ENCODE peak calls at places on chromosomes 7 and 10, in nine cellular contexts. One of them, this sample, is unnamed.

GRCh38 chr7:157017639-157018327 is 7.3 kb upstream of the MNX1 start:
- DNase-seq in breast epithelium: no peak
- DNase-seq in right lobe of liver: no peak
- DNase-seq in LNCaP clone FGC: no peak
- DNase-seq in astrocyte of the cerebellum: no peak
- DNase-seq in transverse colon: no peak
- DNase-seq in BJ: no peak
- DNase-seq in PC-3: no peak
- DNase-seq in neural progenitor cell: peak
- DNase-seq in this sample: peak

GRCh38 chr7:152435384-152436278 is at the start of gene KMT2C:
- DNase-seq in right lobe of liver: peak
- DNase-seq in transverse colon: peak
- DNase-seq in astrocyte of the cerebellum: no peak
- DNase-seq in PC-3: peak
- DNase-seq in BJ: no peak
- DNase-seq in breast epithelium: peak
- DNase-seq in LNCaP clone FGC: no peak
- DNase-seq in neural progenitor cell: peak
- DNase-seq in this sample: peak

GRCh38 chr7:105830405-105831218 is 45.8 kb downstream of the ATXN7L1 start:
- DNase-seq in right lobe of liver: no peak
- DNase-seq in LNCaP clone FGC: peak
- DNase-seq in PC-3: peak
- DNase-seq in BJ: peak
- DNase-seq in breast epithelium: no peak
- DNase-seq in neural progenitor cell: no peak
- DNase-seq in astrocyte of the cerebellum: peak
- DNase-seq in transverse colon: no peak
- DNase-seq in this sample: no peak

GRCh38 chr10:68047554-68048327 is 27.3 kb downstream of the HERC4 start:
- DNase-seq in transverse colon: no peak
- DNase-seq in breast epithelium: no peak
- DNase-seq in neural progenitor cell: no peak
- DNase-seq in right lobe of liver: no peak
- DNase-seq in astrocyte of the cerebellum: no peak
- DNase-seq in PC-3: no peak
- DNase-seq in BJ: no peak
- DNase-seq in LNCaP clone FGC: peak
- DNase-seq in this sample: no peak

GRCh38 chr7:45456747-45457146 is 117.4 kb upstream of the ADCY1 start:
- DNase-seq in neural progenitor cell: no peak
- DNase-seq in transverse colon: no peak
- DNase-seq in right lobe of liver: no peak
- DNase-seq in astrocyte of the cerebellum: peak
- DNase-seq in LNCaP clone FGC: no peak
- DNase-seq in BJ: no peak
- DNase-seq in PC-3: peak
- DNase-seq in breast epithelium: no peak
- DNase-seq in this sample: no peak

GRCh38 chr10:121510201-121510771 is 88.0 kb downstream of the FGFR2 start:
- DNase-seq in astrocyte of the cerebellum: no peak
- DNase-seq in right lobe of liver: no peak
- DNase-seq in transverse colon: no peak
- DNase-seq in breast epithelium: no peak
- DNase-seq in neural progenitor cell: no peak
- DNase-seq in BJ: no peak
- DNase-seq in LNCaP clone FGC: no peak
- DNase-seq in PC-3: no peak
- DNase-seq in this sample: no peak

GRCh38 chr7:124769136-124769535 is 3.5 kb upstream of the GPR37 start:
- DNase-seq in LNCaP clone FGC: no peak
- DNase-seq in BJ: no peak
- DNase-seq in PC-3: no peak
- DNase-seq in astrocyte of the cerebellum: no peak
- DNase-seq in neural progenitor cell: no peak
- DNase-seq in right lobe of liver: no peak
- DNase-seq in breast epithelium: no peak
- DNase-seq in transverse colon: no peak
- DNase-seq in this sample: no peak

GRCh38 chr7:155935726-155936125 is 123.5 kb upstream of the SHH start:
- DNase-seq in breast epithelium: no peak
- DNase-seq in LNCaP clone FGC: no peak
- DNase-seq in right lobe of liver: no peak
- DNase-seq in PC-3: no peak
- DNase-seq in astrocyte of the cerebellum: no peak
- DNase-seq in neural progenitor cell: no peak
- DNase-seq in transverse colon: no peak
- DNase-seq in BJ: no peak
- DNase-seq in this sample: no peak

GRCh38 chr10:31554556-31554955 is 235.5 kb downstream of the ZEB1 start:
- DNase-seq in BJ: peak
- DNase-seq in LNCaP clone FGC: no peak
- DNase-seq in transverse colon: no peak
- DNase-seq in right lobe of liver: no peak
- DNase-seq in astrocyte of the cerebellum: peak
- DNase-seq in neural progenitor cell: no peak
- DNase-seq in breast epithelium: no peak
- DNase-seq in PC-3: peak
- DNase-seq in this sample: no peak

DNA sequence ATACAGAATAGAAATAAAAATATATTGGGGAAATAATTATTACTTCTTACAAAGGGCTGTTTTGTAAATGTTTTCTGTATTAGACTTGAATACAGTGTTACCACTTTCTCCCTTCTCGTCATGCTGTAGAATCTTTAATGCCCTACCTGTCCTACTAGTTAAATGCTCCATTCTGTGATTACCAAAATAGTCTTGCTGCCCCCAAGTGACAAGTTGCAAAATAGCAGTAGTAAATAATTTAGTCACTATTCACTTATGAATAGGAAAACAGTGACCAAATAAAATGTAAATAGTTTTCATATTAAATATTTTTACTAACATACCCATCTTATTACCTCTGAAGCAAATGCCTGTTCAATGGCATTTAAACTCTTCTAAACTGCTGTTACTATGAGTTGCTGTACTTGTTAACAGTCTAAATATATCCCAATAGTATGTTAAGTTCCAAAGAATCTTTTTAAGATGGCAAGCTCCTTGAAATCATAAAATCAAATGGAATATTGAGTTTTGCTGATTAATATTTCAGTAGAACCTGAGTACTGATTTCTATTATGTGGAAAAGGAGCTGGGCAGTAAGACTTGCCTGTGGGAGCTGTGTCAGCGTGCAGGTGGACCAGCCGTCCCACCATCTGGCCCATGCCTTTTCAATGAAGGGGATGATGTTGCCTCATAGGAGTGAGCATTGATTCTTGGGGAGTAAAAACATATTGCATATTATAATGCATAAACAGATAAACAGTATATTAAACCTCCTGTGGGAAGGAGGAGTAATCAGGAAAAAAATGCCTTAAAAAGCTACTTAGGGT is 18.1 kb upstream of the OIT3 start:
- DNase-seq in neural progenitor cell: peak
- DNase-seq in astrocyte of the cerebellum: peak
- DNase-seq in breast epithelium: no peak
- DNase-seq in transverse colon: no peak
- DNase-seq in BJ: no peak
- DNase-seq in right lobe of liver: no peak
- DNase-seq in PC-3: peak
- DNase-seq in LNCaP clone FGC: peak
- DNase-seq in this sample: no peak
- TF ChIP-seq CTCF in neural progenitor cell: peak
- TF ChIP-seq CTCF in astrocyte of the cerebellum: peak
- TF ChIP-seq CTCF in breast epithelium: peak
- TF ChIP-seq CTCF in transverse colon: peak
- TF ChIP-seq CTCF in BJ: peak
- TF ChIP-seq CTCF in right lobe of liver: peak
- TF ChIP-seq CTCF in PC-3: peak
- TF ChIP-seq CTCF in LNCaP clone FGC: peak
- TF ChIP-seq CTCF in this sample: no peak

DNA sequence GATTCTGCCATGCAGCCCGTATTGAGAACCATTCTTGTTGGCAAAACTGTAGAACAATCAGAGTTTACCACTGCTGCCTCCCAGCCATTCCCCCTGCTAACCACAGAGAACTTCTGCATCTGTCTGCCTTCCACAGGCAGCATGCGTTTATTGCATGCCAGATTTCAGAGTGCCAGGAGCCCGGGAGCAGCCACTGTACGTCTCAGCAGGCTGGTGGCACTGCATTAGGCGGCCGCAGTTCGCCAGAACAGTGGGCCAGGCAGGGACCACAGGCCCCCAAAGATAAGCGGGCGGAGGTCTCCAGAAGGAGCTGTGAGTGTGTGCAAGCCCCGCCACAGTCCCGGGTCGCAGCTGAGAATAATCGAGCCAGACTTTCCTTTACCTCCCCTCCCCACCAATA is 31.8 kb downstream of the ZNF467 start:
- DNase-seq in BJ: no peak
- DNase-seq in breast epithelium: no peak
- DNase-seq in right lobe of liver: no peak
- DNase-seq in astrocyte of the cerebellum: no peak
- DNase-seq in LNCaP clone FGC: no peak
- DNase-seq in PC-3: peak
- DNase-seq in neural progenitor cell: no peak
- DNase-seq in transverse colon: no peak
- DNase-seq in this sample: no peak
- H3K4me3 ChIP-seq in BJ: peak
- H3K4me3 ChIP-seq in breast epithelium: peak
- H3K4me3 ChIP-seq in right lobe of liver: no peak
- H3K4me3 ChIP-seq in astrocyte of the cerebellum: peak
- H3K4me3 ChIP-seq in LNCaP clone FGC: peak
- H3K4me3 ChIP-seq in PC-3: peak
- H3K4me3 ChIP-seq in neural progenitor cell: no peak
- H3K4me3 ChIP-seq in transverse colon: no peak
- H3K4me3 ChIP-seq in this sample: no peak

GRCh38 chr7:104033837-104034236 is 44.4 kb upstream of the RELN start:
- DNase-seq in transverse colon: no peak
- DNase-seq in LNCaP clone FGC: no peak
- DNase-seq in PC-3: no peak
- DNase-seq in astrocyte of the cerebellum: no peak
- DNase-seq in breast epithelium: no peak
- DNase-seq in BJ: no peak
- DNase-seq in neural progenitor cell: no peak
- DNase-seq in right lobe of liver: no peak
- DNase-seq in this sample: no peak
- TF ChIP-seq CTCF in transverse colon: no peak
- TF ChIP-seq CTCF in LNCaP clone FGC: no peak
- TF ChIP-seq CTCF in PC-3: no peak
- TF ChIP-seq CTCF in astrocyte of the cerebellum: no peak
- TF ChIP-seq CTCF in breast epithelium: no peak
- TF ChIP-seq CTCF in BJ: no peak
- TF ChIP-seq CTCF in neural progenitor cell: no peak
- TF ChIP-seq CTCF in right lobe of liver: no peak
- TF ChIP-seq CTCF in this sample: no peak

DNA sequence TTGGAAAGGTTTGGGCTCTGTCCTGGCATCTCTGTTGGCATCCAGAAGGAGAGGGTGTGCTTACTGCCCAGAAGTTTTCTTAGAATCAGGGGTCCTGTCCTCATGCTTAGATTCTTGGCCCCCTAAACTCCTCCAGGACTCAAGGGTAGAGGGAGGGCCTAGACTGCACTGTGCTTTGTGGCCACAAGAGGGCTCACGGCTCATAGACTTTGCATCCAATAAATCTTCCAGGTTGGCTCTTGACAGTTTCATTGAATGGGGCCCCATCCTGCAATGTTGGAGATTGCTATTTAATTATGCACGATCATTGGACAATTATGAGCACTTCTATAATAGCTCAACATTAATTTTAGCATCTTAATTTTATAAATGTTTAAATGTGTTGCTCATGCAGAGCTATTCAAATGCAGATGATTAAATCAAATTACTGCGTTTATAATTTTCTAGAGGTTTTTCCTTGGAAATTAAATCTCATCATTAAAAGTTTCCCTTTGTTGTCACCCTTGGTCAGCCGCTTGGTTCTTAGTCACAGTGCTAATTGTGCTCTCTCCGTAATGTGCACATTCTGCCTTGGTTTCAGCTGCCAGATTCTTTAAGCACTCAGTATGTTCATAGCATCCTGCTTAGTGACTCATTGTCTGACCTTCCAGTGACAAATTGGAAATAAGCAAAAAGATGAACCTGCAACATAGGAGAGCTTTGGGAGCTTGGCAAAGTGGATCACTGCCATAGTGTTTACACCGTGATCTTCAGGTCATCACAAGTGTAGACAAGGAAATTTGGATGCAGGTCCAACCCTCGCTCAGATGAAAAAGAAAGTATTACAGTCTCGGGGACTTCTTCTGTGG is 33.5 kb upstream of the PLPP4 start:
- DNase-seq in neural progenitor cell: peak
- DNase-seq in transverse colon: peak
- DNase-seq in PC-3: peak
- DNase-seq in breast epithelium: no peak
- DNase-seq in LNCaP clone FGC: peak
- DNase-seq in astrocyte of the cerebellum: peak
- DNase-seq in BJ: no peak
- DNase-seq in right lobe of liver: peak
- DNase-seq in this sample: peak
- H3K4me3 ChIP-seq in neural progenitor cell: no peak
- H3K4me3 ChIP-seq in transverse colon: no peak
- H3K4me3 ChIP-seq in PC-3: no peak
- H3K4me3 ChIP-seq in breast epithelium: no peak
- H3K4me3 ChIP-seq in LNCaP clone FGC: no peak
- H3K4me3 ChIP-seq in astrocyte of the cerebellum: no peak
- H3K4me3 ChIP-seq in BJ: no peak
- H3K4me3 ChIP-seq in right lobe of liver: no peak
- H3K4me3 ChIP-seq in this sample: no peak

GRCh38 chr10:22436893-22437619 is 91.8 kb downstream of the SPAG6 start:
- DNase-seq in transverse colon: peak
- DNase-seq in astrocyte of the cerebellum: peak
- DNase-seq in BJ: no peak
- DNase-seq in PC-3: peak
- DNase-seq in right lobe of liver: peak
- DNase-seq in LNCaP clone FGC: no peak
- DNase-seq in neural progenitor cell: peak
- DNase-seq in breast epithelium: peak
- DNase-seq in this sample: peak
- TF ChIP-seq CTCF in transverse colon: peak
- TF ChIP-seq CTCF in astrocyte of the cerebellum: no peak
- TF ChIP-seq CTCF in BJ: peak
- TF ChIP-seq CTCF in PC-3: peak
- TF ChIP-seq CTCF in right lobe of liver: no peak
- TF ChIP-seq CTCF in LNCaP clone FGC: no peak
- TF ChIP-seq CTCF in neural progenitor cell: no peak
- TF ChIP-seq CTCF in breast epithelium: no peak
- TF ChIP-seq CTCF in this sample: no peak

GRCh38 chr10:133309720-133310398 is 1.1 kb downstream of the ZNF511 start:
- DNase-seq in astrocyte of the cerebellum: no peak
- DNase-seq in right lobe of liver: peak
- DNase-seq in PC-3: peak
- DNase-seq in neural progenitor cell: no peak
- DNase-seq in LNCaP clone FGC: peak
- DNase-seq in breast epithelium: peak
- DNase-seq in transverse colon: peak
- DNase-seq in BJ: no peak
- DNase-seq in this sample: peak
- H3K4me3 ChIP-seq in astrocyte of the cerebellum: no peak
- H3K4me3 ChIP-seq in right lobe of liver: peak
- H3K4me3 ChIP-seq in PC-3: peak
- H3K4me3 ChIP-seq in neural progenitor cell: no peak
- H3K4me3 ChIP-seq in LNCaP clone FGC: peak
- H3K4me3 ChIP-seq in breast epithelium: no peak
- H3K4me3 ChIP-seq in transverse colon: no peak
- H3K4me3 ChIP-seq in BJ: no peak
- H3K4me3 ChIP-seq in this sample: no peak

GRCh38 chr10:96292971-96293909 is 11.0 kb upstream of the DNTT start:
- DNase-seq in astrocyte of the cerebellum: peak
- DNase-seq in right lobe of liver: peak
- DNase-seq in breast epithelium: no peak
- DNase-seq in LNCaP clone FGC: peak
- DNase-seq in BJ: no peak
- DNase-seq in neural progenitor cell: peak
- DNase-seq in transverse colon: peak
- DNase-seq in PC-3: peak
- DNase-seq in this sample: peak
- TF ChIP-seq CTCF in astrocyte of the cerebellum: peak
- TF ChIP-seq CTCF in right lobe of liver: peak
- TF ChIP-seq CTCF in breast epithelium: peak
- TF ChIP-seq CTCF in LNCaP clone FGC: peak
- TF ChIP-seq CTCF in BJ: peak
- TF ChIP-seq CTCF in neural progenitor cell: peak
- TF ChIP-seq CTCF in transverse colon: peak
- TF ChIP-seq CTCF in PC-3: peak
- TF ChIP-seq CTCF in this sample: no peak